ENCODE peak calls at places on chromosomes 6 and 20, in seven cellular contexts. One of them, this sample, is unnamed.

GRCh38 chr20:8454137-8454712 is 322.2 kb downstream of the PLCB1 start:
- DNase-seq in iris pigment epithelial cell: peak; percentile 96
- DNase-seq in ovary: no peak
- DNase-seq in CD8-positive, alpha-beta T cell: no peak
- DNase-seq in prostate gland: no peak
- DNase-seq in anterior cingulate cortex: no peak
- DNase-seq in GM20000: peak; percentile 6
- DNase-seq in this sample: no peak

GRCh38 chr20:24337074-24337473 is 132.4 kb upstream of the SYNDIG1 start:
- DNase-seq in iris pigment epithelial cell: peak; percentile 31
- DNase-seq in ovary: no peak
- DNase-seq in CD8-positive, alpha-beta T cell: no peak
- DNase-seq in prostate gland: no peak
- DNase-seq in anterior cingulate cortex: no peak
- DNase-seq in GM20000: no peak
- DNase-seq in this sample: no peak

GRCh38 chr6:84361372-84362179 is 134.1 kb upstream of the CEP162 start:
- DNase-seq in iris pigment epithelial cell: no peak
- DNase-seq in ovary: no peak
- DNase-seq in CD8-positive, alpha-beta T cell: no peak
- DNase-seq in prostate gland: no peak
- DNase-seq in anterior cingulate cortex: no peak
- DNase-seq in GM20000: no peak
- DNase-seq in this sample: no peak

GRCh38 chr20:23586735-23587525 is 18.6 kb upstream of the CST9L start:
- DNase-seq in iris pigment epithelial cell: no peak
- DNase-seq in ovary: no peak
- DNase-seq in CD8-positive, alpha-beta T cell: no peak
- DNase-seq in prostate gland: no peak
- DNase-seq in anterior cingulate cortex: no peak
- DNase-seq in GM20000: no peak
- DNase-seq in this sample: no peak

GRCh38 chr6:146100776-146101175 is 71.9 kb downstream of the GRM1 start:
- DNase-seq in iris pigment epithelial cell: no peak
- DNase-seq in ovary: no peak
- DNase-seq in CD8-positive, alpha-beta T cell: no peak
- DNase-seq in prostate gland: no peak
- DNase-seq in anterior cingulate cortex: no peak
- DNase-seq in GM20000: no peak
- DNase-seq in this sample: no peak

GRCh38 chr6:30908700-30909099 is 693 bp downstream of the GTF2H4 start:
- DNase-seq in iris pigment epithelial cell: no peak
- DNase-seq in ovary: no peak
- DNase-seq in CD8-positive, alpha-beta T cell: no peak
- DNase-seq in prostate gland: no peak
- DNase-seq in anterior cingulate cortex: no peak
- DNase-seq in GM20000: no peak
- DNase-seq in this sample: no peak

GRCh38 chr6:169723991-169724553 is at the start of gene PHF10:
- DNase-seq in iris pigment epithelial cell: peak; percentile 30
- DNase-seq in ovary: peak; percentile 19
- DNase-seq in CD8-positive, alpha-beta T cell: peak; percentile 64
- DNase-seq in prostate gland: peak; percentile 22
- DNase-seq in anterior cingulate cortex: no peak
- DNase-seq in GM20000: peak; percentile 92
- DNase-seq in this sample: peak; percentile 25

GRCh38 chr6:105594821-105595220 is 191.9 kb upstream of the PREP start:
- DNase-seq in iris pigment epithelial cell: no peak
- DNase-seq in ovary: no peak
- DNase-seq in CD8-positive, alpha-beta T cell: no peak
- DNase-seq in prostate gland: no peak
- DNase-seq in anterior cingulate cortex: no peak
- DNase-seq in GM20000: no peak
- DNase-seq in this sample: no peak

GRCh38 chr6:134949927-134950326 is at the start of gene ALDH8A1:
- DNase-seq in iris pigment epithelial cell: no peak
- DNase-seq in ovary: no peak
- DNase-seq in CD8-positive, alpha-beta T cell: no peak
- DNase-seq in prostate gland: no peak
- DNase-seq in anterior cingulate cortex: no peak
- DNase-seq in GM20000: no peak
- DNase-seq in this sample: no peak

GRCh38 chr20:59645316-59645715 is 41.0 kb downstream of the PHACTR3 start:
- DNase-seq in iris pigment epithelial cell: no peak
- DNase-seq in ovary: no peak
- DNase-seq in CD8-positive, alpha-beta T cell: no peak
- DNase-seq in prostate gland: no peak
- DNase-seq in anterior cingulate cortex: no peak
- DNase-seq in GM20000: no peak
- DNase-seq in this sample: no peak

GRCh38 chr6:11595903-11596302 is 58.4 kb downstream of the TMEM170B start:
- DNase-seq in iris pigment epithelial cell: peak; percentile 47
- DNase-seq in ovary: no peak
- DNase-seq in CD8-positive, alpha-beta T cell: no peak
- DNase-seq in prostate gland: no peak
- DNase-seq in anterior cingulate cortex: no peak
- DNase-seq in GM20000: no peak
- DNase-seq in this sample: no peak

GRCh38 chr20:50645253-50646068 is 45.9 kb downstream of the RIPOR3 start:
- DNase-seq in iris pigment epithelial cell: peak; percentile 100
- DNase-seq in ovary: peak; percentile 98
- DNase-seq in CD8-positive, alpha-beta T cell: no peak
- DNase-seq in prostate gland: peak; percentile 51
- DNase-seq in anterior cingulate cortex: no peak
- DNase-seq in GM20000: no peak
- DNase-seq in this sample: peak; percentile 87

GRCh38 chr6:9126845-9127560 is 691.7 kb upstream of the SLC35B3 start:
- DNase-seq in iris pigment epithelial cell: peak; percentile 96
- DNase-seq in ovary: no peak
- DNase-seq in CD8-positive, alpha-beta T cell: no peak
- DNase-seq in prostate gland: no peak
- DNase-seq in anterior cingulate cortex: no peak
- DNase-seq in GM20000: no peak
- DNase-seq in this sample: no peak

This sample was measured in body of pancreas.